ENCODE peak calls at places on chromosomes 11 and 22, in five cellular contexts. Z is SJSA1, K is iPS DF 6.9, H is left lung, A is upper lobe of right lung. R is an unnamed sample.

GRCh38 chr11:68326334-68327215 is 14.2 kb downstream of the LRP5 start:
- DNase-seq in Z (no peak), K (no peak), H (no peak), A (no peak), R (no peak)

GRCh38 chr11:69265911-69266510 is 27.9 kb upstream of the MYEOV start:
- DNase-seq in H (no peak), Z (no peak), K (no peak), A (peak; percentile 52), R (no peak)

GRCh38 chr11:134372961-134373360 is 39.1 kb downstream of the B3GAT1 start:
- DNase-seq in H (no peak), A (peak; percentile 37), Z (no peak), K (no peak), R (no peak)

GRCh38 chr11:65316979-65317786 is 2.5 kb downstream of the CDC42EP2 start:
- DNase-seq in Z (no peak), A (peak; percentile 70), H (peak; percentile 69), K (no peak), R (no peak)

GRCh38 chr11:35304900-35305299 is 114.5 kb downstream of the SLC1A2 start:
- DNase-seq in A (no peak), H (no peak), K (no peak), Z (peak; percentile 25), R (no peak)

GRCh38 chr11:12704049-12704448 is 29.8 kb downstream of the TEAD1 start:
- DNase-seq in Z (peak; percentile 79), H (no peak), K (no peak), A (no peak), R (no peak)

GRCh38 chr11:1368216-1368615 is 21.5 kb upstream of the BRSK2 start:
- DNase-seq in A (no peak), K (no peak), H (peak; percentile 47), Z (no peak), R (no peak)

GRCh38 chr11:68371176-68372041 is 59.0 kb downstream of the LRP5 start:
- DNase-seq in A (no peak), H (no peak), Z (no peak), K (no peak), R (no peak)

GRCh38 chr22:20064545-20065262 is 15.3 kb upstream of the DGCR8 start:
- DNase-seq in Z (no peak), H (peak; percentile 58), A (no peak), K (no peak), R (no peak)

GRCh38 chr11:46554205-46555162 is 39.3 kb downstream of the AMBRA1 start:
- DNase-seq in K (no peak), A (no peak), Z (peak; percentile 59), H (no peak), R (no peak)

GRCh38 chr11:86459682-86460460 is 85.2 kb downstream of the CCDC81 start:
- DNase-seq in K (no peak), Z (peak; percentile 83), A (no peak), H (no peak), R (no peak)

GRCh38 chr11:57426439-57426753 is 525 bp downstream of the SLC43A3 start:
- DNase-seq in A (no peak), Z (no peak), H (no peak), K (no peak), R (no peak)

GRCh38 chr11:35337136-35337918 is 82.0 kb downstream of the SLC1A2 start:
- DNase-seq in K (no peak), H (no peak), Z (peak; percentile 89), A (no peak), R (no peak)

GRCh38 chr22:42268852-42269406 is 1.5 kb downstream of the TCF20 start:
- DNase-seq in H (no peak), K (no peak), A (no peak), Z (no peak), R (no peak)

GRCh38 chr22:36741204-36741793 is 34.6 kb downstream of the IFT27 start:
- DNase-seq in K (peak; percentile 31), H (no peak), A (peak; percentile 19), Z (no peak), R (no peak)

GRCh38 chr11:122305426-122305825 is 189.4 kb upstream of the BLID start:
- DNase-seq in K (no peak), H (no peak), A (no peak), Z (no peak), R (no peak)

GRCh38 chr11:88651556-88651955 is 314.0 kb upstream of the CTSC start:
- DNase-seq in K (no peak), H (no peak), A (no peak), Z (no peak), R (no peak)

GRCh38 chr11:134260503-134260902 is 7.1 kb downstream of the ACAD8 start:
- DNase-seq in K (no peak), H (no peak), Z (no peak), A (no peak), R (no peak)

GRCh38 chr11:128095459-128096096 is 491.8 kb downstream of the ETS1 start:
- DNase-seq in K (no peak), H (no peak), A (no peak), Z (peak; percentile 16), R (no peak)

GRCh38 chr11:83836883-83837654 is 550.9 kb upstream of the CCDC90B start:
- DNase-seq in A (no peak), K (peak; percentile 58), H (no peak), Z (peak; percentile 4), R (no peak)

GRCh38 chr11:34890812-34891211 is 25.4 kb downstream of the APIP start:
- DNase-seq in H (no peak), A (no peak), K (no peak), Z (peak; percentile 14), R (no peak)

GRCh38 chr11:126413843-126414405 is 58.4 kb downstream of the ST3GAL4 start:
- DNase-seq in Z (no peak), A (no peak), H (no peak), K (no peak), R (no peak)

GRCh38 chr11:134330611-134331564 is 900 bp upstream of the GLB1L2 start:
- DNase-seq in K (no peak), H (no peak), Z (no peak), A (no peak), R (no peak)

GRCh38 chr11:92332986-92333385 is 108.4 kb downstream of the FAT3 start:
- DNase-seq in K (no peak), H (no peak), Z (no peak), A (no peak), R (no peak)

GRCh38 chr11:43992834-43993637 is 50.6 kb downstream of the C11orf96 start:
- DNase-seq in H (no peak), K (no peak), Z (no peak), A (no peak), R (no peak)

GRCh38 chr11:113363406-113363805 is 24.2 kb upstream of the ANKK1 start:
- DNase-seq in H (no peak), A (no peak), Z (no peak), K (no peak), R (no peak)

GRCh38 chr11:130766650-130767297 is 149.5 kb downstream of the SNX19 start:
- DNase-seq in H (no peak), A (no peak), Z (no peak), K (no peak), R (no peak)

GRCh38 chr11:64592234-64592615 is 1.2 kb downstream of the SLC22A12 start:
- DNase-seq in Z (no peak), K (no peak), A (no peak), H (no peak), R (no peak)

GRCh38 chr11:68430801-68431200 is 29.8 kb upstream of the PPP6R3 start:
- DNase-seq in H (no peak), A (no peak), Z (no peak), K (no peak), R (no peak)

GRCh38 chr11:116981216-116981887 is 116.9 kb downstream of the SIK3 start:
- DNase-seq in A (no peak), K (no peak), Z (no peak), H (no peak), R (no peak)

GRCh38 chr11:116984186-116984585 is 114.0 kb downstream of the SIK3 start:
- DNase-seq in A (no peak), K (no peak), H (no peak), Z (no peak), R (no peak)

GRCh38 chr11:116976941-116977570 is 121.2 kb downstream of the SIK3 start:
- DNase-seq in Z (no peak), A (no peak), H (no peak), K (no peak), R (no peak)

GRCh38 chr11:116984589-116984988 is 113.6 kb downstream of the SIK3 start:
- DNase-seq in Z (peak; percentile 46), H (no peak), A (no peak), K (no peak), R (no peak)

GRCh38 chr11:116980136-116980793 is 118.0 kb downstream of the SIK3 start:
- DNase-seq in Z (no peak), A (no peak), K (no peak), H (no peak), R (no peak)
- H3K9me3 ChIP-seq in Z (no peaks in the 10 kb centered on the region), A (no peaks in the 10 kb centered on the region), K (no peaks in the 10 kb centered on the region), H (no peaks in the 10 kb centered on the region), R (no peaks in the 10 kb centered on the region)

DNA sequence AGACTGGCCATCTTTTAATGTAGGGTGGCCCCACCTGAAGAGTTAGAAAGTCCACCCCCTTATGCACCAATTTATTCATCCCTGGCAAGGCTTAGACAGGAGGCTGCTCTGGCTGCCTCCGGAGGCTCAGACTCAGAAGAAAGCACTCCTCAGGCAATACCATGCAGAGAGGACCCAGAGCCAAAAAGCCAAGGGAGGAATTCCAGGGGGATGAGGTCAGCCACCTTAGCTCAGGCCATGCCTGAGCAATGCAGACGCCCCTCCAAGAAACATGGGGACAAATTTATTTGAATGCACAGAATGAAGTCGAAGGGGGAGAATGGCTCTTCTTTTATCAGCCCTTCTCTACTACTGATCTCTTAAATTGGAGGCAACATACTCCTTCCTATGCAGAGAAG is 39.7 kb upstream of the GLYAT start:
- DNase-seq in Z (no peak), K (no peak), H (no peak), A (no peak), R (no peak)
- H3K9me3 ChIP-seq in Z (no peaks in the 10 kb centered on the region), K (no peaks in the 10 kb centered on the region), H (no peaks in the 10 kb centered on the region), A (no peaks in the 10 kb centered on the region), R (no peaks in the 10 kb centered on the region)

DNA sequence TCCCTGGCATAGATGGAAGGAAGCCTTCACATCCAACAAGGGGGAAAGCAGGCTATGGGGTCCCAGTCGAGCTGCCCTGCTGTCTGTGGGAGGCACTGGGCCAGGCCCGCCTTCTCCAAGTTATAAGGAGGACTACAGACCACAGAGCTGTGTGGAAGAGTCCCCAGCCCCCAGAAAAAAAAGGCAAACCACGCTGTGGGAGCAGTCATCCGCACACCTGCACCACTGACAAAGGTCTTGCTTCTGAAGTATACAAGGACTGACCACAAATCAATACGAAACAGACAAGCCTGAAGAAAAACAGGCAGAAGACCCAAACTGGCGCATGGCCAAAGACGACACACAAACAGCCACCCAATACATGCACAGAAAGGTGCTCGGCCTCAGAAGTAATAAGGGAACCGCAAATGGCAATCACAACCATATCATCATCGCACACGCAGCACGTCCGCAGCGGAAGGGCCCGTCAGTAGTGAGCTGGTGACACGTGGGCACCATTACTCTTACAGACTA is 384.1 kb downstream of the CTTN start:
- DNase-seq in A (peak; percentile 44), Z (no peak), H (no peak), K (no peak), R (no peak)
- H3K9me3 ChIP-seq in A (no peaks in the 10 kb centered on the region), Z (peaks cover 65% of the 10 kb centered on the region), H (no peaks in the 10 kb centered on the region), K (no peaks in the 10 kb centered on the region), R (no peaks in the 10 kb centered on the region)

DNA sequence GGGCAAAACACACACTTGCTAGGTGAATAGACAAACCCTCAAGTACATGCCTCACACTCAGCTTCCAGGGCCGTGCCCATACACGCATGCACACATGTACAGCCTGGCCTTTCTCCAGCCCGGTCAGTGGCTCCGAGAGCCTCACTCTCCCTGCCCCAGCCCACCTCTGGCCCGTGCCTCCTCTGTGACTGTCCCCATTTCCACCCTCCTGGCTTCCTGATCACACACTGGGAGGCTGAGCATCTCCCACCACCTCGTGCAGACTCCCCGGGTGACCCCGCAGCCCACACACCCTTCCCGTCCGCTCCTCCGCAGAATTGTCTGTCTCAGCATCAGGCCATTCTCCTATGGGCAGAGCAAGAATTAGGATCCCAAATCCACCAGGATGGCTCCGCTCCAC is 634.1 kb downstream of the TBC1D22A start:
- DNase-seq in Z (no peak), K (no peak), A (peak; percentile 51), H (no peak), R (no peak)
- H3K9me3 ChIP-seq in Z (no peaks in the 10 kb centered on the region), K (peaks cover 43% of the 10 kb centered on the region), A (no peaks in the 10 kb centered on the region), H (no peaks in the 10 kb centered on the region), R (no peaks in the 10 kb centered on the region)

R was measured in T-helper 17 cell.